ENCODE peak calls at places on chromosomes 1 and 21, in six cellular contexts. L is ascending aorta; W is GM12878; K is psoas muscle; H is stomach; D is CD4-positive, CD25-positive, alpha-beta regulatory T cell. E is an unnamed sample.
A peak's percentile ranks its signal among the peaks of the same experiment; 100 is the strongest.

GRCh38 chr1:56301791-56302190 is 277.6 kb downstream of the PLPP3 start:
- DNase-seq in L (no peak), W (no peak), K (no peak), H (no peak), D (no peak), E (no peak)

GRCh38 chr1:21553116-21553926 is 44.1 kb downstream of the ALPL start:
- DNase-seq in L (no peak), W (no peak), K (no peak), H (no peak), D (no peak), E (no peak)

GRCh38 chr1:10941891-10942541 is 70.4 kb upstream of the TARDBP start:
- DNase-seq in L (no peak), W (no peak), K (peak; percentile 82), H (peak; percentile 67), D (peak; percentile 48), E (peak; percentile 85)

GRCh38 chr1:167601442-167602380 is 28.3 kb upstream of the RCSD1 start:
- DNase-seq in L (no peak), W (no peak), K (peak; percentile 63), H (peak; percentile 42), D (no peak), E (peak; percentile 41)

GRCh38 chr21:17105972-17106371 is 406.9 kb upstream of the CXADR start:
- DNase-seq in L (no peak), W (no peak), K (no peak), H (no peak), D (no peak), E (no peak)

GRCh38 chr1:21165632-21166031 is 11.1 kb downstream of the EIF4G3 start:
- DNase-seq in L (no peak), W (no peak), K (no peak), H (no peak), D (no peak), E (no peak)

GRCh38 chr1:224809137-224809536 is 120.3 kb upstream of the DNAH14 start:
- DNase-seq in L (no peak), W (no peak), K (no peak), H (no peak), D (no peak), E (no peak)

GRCh38 chr1:115411388-115412063 is 73.5 kb upstream of the NGF start:
- DNase-seq in L (no peak), W (no peak), K (no peak), H (no peak), D (no peak), E (peak; percentile 53)

GRCh38 chr1:87336623-87337067 is 8.0 kb downstream of the LMO4 start:
- DNase-seq in L (no peak), W (no peak), K (no peak), H (no peak), D (no peak), E (no peak)

GRCh38 chr1:220527279-220528048 is 472 bp upstream of the MARK1 start:
- DNase-seq in L (no peak), W (no peak), K (no peak), H (no peak), D (no peak), E (peak; percentile 37)

GRCh38 chr21:27202301-27202700 is 235.4 kb upstream of the ADAMTS5 start:
- DNase-seq in L (no peak), W (no peak), K (no peak), H (no peak), D (no peak), E (no peak)

GRCh38 chr1:156336242-156336641 is 1.9 kb downstream of the CCT3 start:
- DNase-seq in L (no peak), W (no peak), K (no peak), H (no peak), D (no peak), E (no peak)

GRCh38 chr1:8520483-8520966 is 202.6 kb downstream of the SLC45A1 start:
- DNase-seq in L (no peak), W (no peak), K (no peak), H (no peak), D (no peak), E (no peak)

GRCh38 chr1:227945891-227946623 is 1.7 kb downstream of the WNT9A start:
- DNase-seq in L (no peak), W (no peak), K (peak; percentile 94), H (peak; percentile 86), D (no peak), E (peak; percentile 77)

GRCh38 chr1:239761509-239761908 is 330.2 kb upstream of the FMN2 start:
- DNase-seq in L (no peak), W (no peak), K (no peak), H (no peak), D (no peak), E (no peak)

GRCh38 chr1:3904006-3904842 is 4.2 kb upstream of the C1orf174 start:
- DNase-seq in L (no peak), W (no peak), K (no peak), H (no peak), D (no peak), E (no peak)

GRCh38 chr1:40162791-40163441 is 1.7 kb downstream of the RLF start:
- DNase-seq in L (no peak), W (no peak), K (no peak), H (no peak), D (no peak), E (no peak)

GRCh38 chr1:22500476-22500875 is 48.8 kb downstream of the ZBTB40 start:
- DNase-seq in L (no peak), W (no peak), K (peak; percentile 55), H (peak; percentile 43), D (no peak), E (peak; percentile 71)

GRCh38 chr1:12294076-12294475 is 64.2 kb downstream of the VPS13D start:
- DNase-seq in L (no peak), W (no peak), K (no peak), H (no peak), D (no peak), E (no peak)

GRCh38 chr1:112325504-112325903 is 70.5 kb upstream of the CTTNBP2NL start:
- DNase-seq in L (no peak), W (no peak), K (peak; percentile 58), H (no peak), D (no peak), E (peak; percentile 82)

GRCh38 chr1:19251305-19252196 is at the start of the genes EMC1 and MRTO4:
- DNase-seq in L (peak; percentile 44), W (peak; percentile 65), K (peak; percentile 93), H (peak; percentile 85), D (peak; percentile 92), E (peak; percentile 96)

GRCh38 chr1:220786337-220787068 is at the start of gene MTARC1:
- DNase-seq in L (no peak), W (no peak), K (peak; percentile 83), H (peak; percentile 85), D (no peak), E (peak; percentile 92)

GRCh38 chr1:204528241-204528640 is 12.0 kb downstream of the MDM4 start:
- DNase-seq in L (no peak), W (no peak), K (peak; percentile 78), H (no peak), D (no peak), E (no peak)

GRCh38 chr21:42218836-42219605 is at the start of gene ABCG1:
- DNase-seq in L (no peak), W (no peak), K (peak; percentile 63), H (peak; percentile 70), D (peak; percentile 40), E (no peak)

GRCh38 chr21:38434913-38435533 is 63.3 kb downstream of the ERG start:
- DNase-seq in L (no peak), W (no peak), K (no peak), H (no peak), D (no peak), E (no peak)

DNA sequence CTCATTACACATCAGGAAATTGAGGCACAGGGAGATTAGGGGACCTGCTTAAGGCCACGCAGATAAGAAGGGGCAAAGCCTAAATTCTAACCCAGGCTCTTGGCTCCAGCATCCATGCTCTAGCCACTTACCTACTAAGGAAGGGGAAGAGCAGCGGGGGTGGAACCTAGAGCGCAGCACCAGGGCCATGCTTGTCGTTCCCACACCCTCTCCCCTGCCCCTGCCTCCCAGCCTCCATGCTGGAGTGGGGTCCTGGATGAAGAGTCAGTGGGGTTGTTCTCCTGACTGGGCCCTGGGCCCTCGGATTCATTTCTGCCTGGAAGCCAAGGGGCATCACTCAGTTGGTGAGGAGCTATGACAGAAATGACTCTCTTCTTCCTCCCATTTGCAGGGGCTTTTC is 133.3 kb downstream of the FOXD2 start:
- DNase-seq in L (no peak), W (no peak), K (no peak), H (no peak), D (no peak), E (no peak)
- H3K4me3 ChIP-seq in L (no peak overlapping the region), W (no peak overlapping the region), K (no peak overlapping the region), H (no peak overlapping the region), D (no peak overlapping the region), E (no peak overlapping the region)

DNA sequence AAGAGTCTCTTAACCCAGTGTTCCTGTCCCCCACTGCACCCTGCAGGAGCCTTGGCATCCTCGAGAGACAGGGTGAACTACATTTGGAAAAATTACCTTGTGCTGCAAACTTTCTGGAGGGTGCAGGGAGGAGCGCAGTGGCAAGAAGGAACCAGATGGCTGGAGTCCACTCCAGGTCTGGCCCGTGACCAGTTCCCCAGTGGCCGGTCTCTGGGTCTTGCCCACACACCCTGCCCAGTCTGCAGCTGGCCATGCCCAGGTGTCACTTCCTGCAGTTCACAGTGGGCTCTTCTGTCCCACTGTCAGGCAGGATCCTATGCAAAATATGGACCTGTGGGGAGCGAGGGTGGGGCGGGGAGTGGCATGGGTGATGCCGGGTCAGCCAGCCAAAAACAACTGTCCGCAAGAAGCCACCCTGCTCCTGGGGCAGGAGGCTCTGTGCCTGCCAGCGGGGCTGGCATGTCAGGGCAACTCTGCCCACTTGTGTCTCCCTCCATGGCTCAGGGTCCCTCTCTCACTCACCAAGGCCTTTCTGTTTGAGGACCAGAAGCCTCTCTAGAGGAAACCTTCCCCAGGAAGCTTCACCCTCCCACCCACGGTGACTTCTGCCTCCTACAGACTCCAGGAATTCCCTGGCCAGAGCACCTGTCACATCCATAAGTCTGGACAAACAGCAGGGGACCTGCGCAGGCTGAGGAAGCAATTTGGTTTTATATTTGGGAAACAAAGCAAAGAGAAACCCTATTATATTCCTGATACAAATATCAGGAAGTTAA is 55.6 kb downstream of the KIF21B start:
- DNase-seq in L (no peak), W (no peak), K (no peak), H (no peak), D (no peak), E (no peak)
- H3K9me3 ChIP-seq in L (no peaks in the 10 kb centered on the region), W (no peaks in the 10 kb centered on the region), K (no peaks in the 10 kb centered on the region), H (no peaks in the 10 kb centered on the region), D (no peaks in the 10 kb centered on the region), E (no peaks in the 10 kb centered on the region)

GRCh38 chr1:151060241-151061011 is at the start of gene MLLT11:
- DNase-seq in L (no peak), W (no peak), K (no peak), H (no peak), D (no peak), E (peak; percentile 74)

GRCh38 chr1:151062738-151063371 is 2.7 kb downstream of the MLLT11 start:
- DNase-seq in L (no peak), W (no peak), K (no peak), H (no peak), D (no peak), E (no peak)

GRCh38 chr1:151061012-151061401 is 810 bp downstream of the MLLT11 start:
- DNase-seq in L (no peak), W (no peak), K (no peak), H (no peak), D (no peak), E (no peak)

GRCh38 chr1:151059342-151060240 is at the start of gene CDC42SE1:
- DNase-seq in L (no peak), W (peak; percentile 55), K (peak; percentile 92), H (peak; percentile 83), D (peak; percentile 85), E (peak; percentile 95)

GRCh38 chr1:151061704-151062103 is 1.5 kb downstream of the MLLT11 start:
- DNase-seq in L (no peak), W (no peak), K (no peak), H (no peak), D (no peak), E (no peak)
- H3K4me3 ChIP-seq in L (peak overlapping the region; percentile 93), W (no peak overlapping the region), K (peak overlapping the region; percentile 22), H (no peak overlapping the region), D (no peak overlapping the region), E (no peak overlapping the region)

GRCh38 chr1:180693564-180694244 is 61.9 kb downstream of the XPR1 start:
- DNase-seq in L (no peak), W (no peak), K (no peak), H (no peak), D (no peak), E (no peak)
- H3K9me3 ChIP-seq in L (peaks cover 7% of the 10 kb centered on the region), W (no peaks in the 10 kb centered on the region), K (peaks cover 17% of the 10 kb centered on the region), H (peaks cover 10% of the 10 kb centered on the region), D (peaks cover 21% of the 10 kb centered on the region), E (no peaks in the 10 kb centered on the region)

E was measured in right cardiac atrium.